ENCODE peak calls at places on chromosomes 16 and 17, in nine cellular contexts. O is psoas muscle, H is SJSA1, B is cardiac muscle cell, I is ovary, P is stomach, C is body of pancreas, K is sigmoid colon, W is SK-N-SH. A is an unnamed sample. For H3K9me3 and H3K36me3, the result is how much of the 10 kb centered on the place peaks cover.

GRCh38 chr17:17032131-17032692 is 10.0 kb upstream of the MPRIP start:
- DNase-seq in H (peak), B (peak), C (peak), P (peak), O (peak), I (peak), K (peak), W (peak), A (peak)

GRCh38 chr17:2400474-2400866 is 390 bp downstream of the MNT start:
- DNase-seq in P (peak), O (peak), H (peak), C (peak), B (peak), K (peak), W (peak), I (peak), A (peak)

GRCh38 chr17:70558821-70559220 is 389.5 kb downstream of the KCNJ2 start:
- DNase-seq in K (no peak), H (no peak), B (peak), O (no peak), C (no peak), P (no peak), I (no peak), W (no peak), A (no peak)

GRCh38 chr17:27929990-27930389 is 36.8 kb upstream of the LYRM9 start:
- DNase-seq in P (no peak), I (no peak), K (no peak), W (no peak), C (no peak), H (no peak), O (no peak), B (peak), A (no peak)

GRCh38 chr16:22183901-22184614 is 21.8 kb downstream of the SDR42E2 start:
- DNase-seq in K (no peak), W (peak), B (no peak), P (no peak), H (no peak), I (no peak), O (no peak), C (no peak), A (no peak)

GRCh38 chr17:38751803-38752118 is 780 bp upstream of the PSMB3 start:
- DNase-seq in O (peak), I (peak), H (peak), C (peak), B (peak), P (peak), K (peak), W (peak), A (peak)

GRCh38 chr16:89330177-89330856 is 112.8 kb downstream of the ZNF778 start:
- DNase-seq in C (peak), B (peak), O (no peak), H (peak), K (no peak), I (no peak), P (peak), W (no peak), A (no peak)

GRCh38 chr17:72033311-72033710 is 87.5 kb upstream of the SOX9 start:
- DNase-seq in P (no peak), I (no peak), O (no peak), H (no peak), B (no peak), K (no peak), C (no peak), W (peak), A (no peak)

GRCh38 chr16:17266606-17267313 is 204.0 kb downstream of the XYLT1 start:
- DNase-seq in I (peak), W (no peak), H (no peak), O (peak), P (peak), K (no peak), B (no peak), C (peak), A (no peak)

GRCh38 chr16:6496996-6497395 is 835.6 kb upstream of the RBFOX1 start:
- DNase-seq in B (no peak), K (no peak), O (no peak), I (no peak), W (no peak), P (no peak), C (no peak), H (no peak), A (no peak)

GRCh38 chr17:11506635-11507034 is 91.6 kb upstream of the DNAH9 start:
- DNase-seq in K (no peak), W (no peak), P (no peak), C (peak), H (no peak), I (no peak), O (no peak), B (no peak), A (no peak)

GRCh38 chr17:40517286-40517662 is 15.9 kb upstream of the TNS4 start:
- DNase-seq in W (no peak), B (no peak), I (no peak), K (peak), P (no peak), H (no peak), C (no peak), O (no peak), A (no peak)

GRCh38 chr17:64459284-64459747 is 10.4 kb downstream of the MILR1 start:
- DNase-seq in H (peak), B (peak), K (no peak), I (no peak), O (no peak), W (no peak), P (peak), C (no peak), A (no peak)

GRCh38 chr16:31117384-31118222 is at the start of gene KAT8:
- DNase-seq in B (peak), K (peak), O (peak), H (peak), P (peak), W (peak), I (peak), C (peak), A (peak)

GRCh38 chr16:31125844-31126243 is 8.4 kb downstream of the KAT8 start:
- DNase-seq in H (no peak), W (no peak), K (no peak), P (no peak), I (no peak), C (no peak), B (no peak), O (no peak), A (no peak)

GRCh38 chr16:31118223-31119155 is 1.0 kb downstream of the KAT8 start:
- DNase-seq in B (peak), C (peak), W (no peak), O (no peak), H (no peak), P (no peak), I (no peak), K (no peak), A (no peak)

GRCh38 chr16:31114468-31114867 is 3.0 kb upstream of the KAT8 start:
- DNase-seq in K (peak), P (no peak), I (no peak), O (no peak), B (no peak), H (no peak), C (no peak), W (no peak), A (no peak)

GRCh38 chr16:31120129-31120528 is 2.7 kb downstream of the KAT8 start:
- DNase-seq in B (no peak), P (no peak), K (no peak), H (no peak), W (no peak), O (no peak), C (no peak), I (no peak), A (no peak)
- H3K27ac ChIP-seq in B (no peak), P (peak), K (peak), H (no peak), W (no peak), O (no peak), C (peak), I (no peak), A (no peak)

GRCh38 chr16:75176926-75177325 is 28.6 kb downstream of the ZFP1 start:
- DNase-seq in W (no peak), K (no peak), H (no peak), P (no peak), I (no peak), C (no peak), B (no peak), O (no peak), A (no peak)

GRCh38 chr16:75175074-75175473 is 26.8 kb downstream of the ZFP1 start:
- DNase-seq in W (no peak), B (no peak), C (no peak), P (no peak), H (no peak), I (no peak), O (no peak), K (no peak), A (no peak)

GRCh38 chr16:75169899-75170405 is 21.6 kb downstream of the ZFP1 start:
- DNase-seq in B (no peak), P (no peak), K (no peak), H (no peak), I (no peak), W (no peak), C (no peak), O (no peak), A (no peak)

GRCh38 chr16:75172578-75172977 is 24.3 kb downstream of the ZFP1 start:
- DNase-seq in H (no peak), O (no peak), W (no peak), B (no peak), P (no peak), C (no peak), K (no peak), I (no peak), A (no peak)
- H3K9me3 ChIP-seq in H (under half), O (half or more), W (under half), B (under half), P (under half), C (under half), K (under half), I (under half), A (under half)

GRCh38 chr17:18361837-18362380 is 1.4 kb downstream of the SHMT1 start:
- DNase-seq in O (no peak), W (no peak), B (no peak), P (no peak), I (no peak), C (no peak), H (no peak), K (no peak), A (no peak)
- H3K36me3 ChIP-seq in O (under half), W (under half), B (under half), P (under half), I (under half), C (under half), H (under half), K (under half), A (under half)

GRCh38 chr16:66203476-66203875 is 163.0 kb upstream of the CDH5 start:
- DNase-seq in O (no peak), B (no peak), K (no peak), I (no peak), P (no peak), C (no peak), H (no peak), W (no peak), A (no peak)

GRCh38 chr16:66207864-66208226 is 158.6 kb upstream of the CDH5 start:
- DNase-seq in W (no peak), B (no peak), P (no peak), C (no peak), H (no peak), I (no peak), K (no peak), O (no peak), A (no peak)

GRCh38 chr16:66205287-66206167 is 161.0 kb upstream of the CDH5 start:
- DNase-seq in W (no peak), O (no peak), I (no peak), C (peak), P (no peak), H (peak), K (no peak), B (peak), A (no peak)

GRCh38 chr16:66204761-66205160 is 161.7 kb upstream of the CDH5 start:
- DNase-seq in K (no peak), O (no peak), I (no peak), H (no peak), C (no peak), B (peak), W (no peak), P (no peak), A (no peak)

DNA sequence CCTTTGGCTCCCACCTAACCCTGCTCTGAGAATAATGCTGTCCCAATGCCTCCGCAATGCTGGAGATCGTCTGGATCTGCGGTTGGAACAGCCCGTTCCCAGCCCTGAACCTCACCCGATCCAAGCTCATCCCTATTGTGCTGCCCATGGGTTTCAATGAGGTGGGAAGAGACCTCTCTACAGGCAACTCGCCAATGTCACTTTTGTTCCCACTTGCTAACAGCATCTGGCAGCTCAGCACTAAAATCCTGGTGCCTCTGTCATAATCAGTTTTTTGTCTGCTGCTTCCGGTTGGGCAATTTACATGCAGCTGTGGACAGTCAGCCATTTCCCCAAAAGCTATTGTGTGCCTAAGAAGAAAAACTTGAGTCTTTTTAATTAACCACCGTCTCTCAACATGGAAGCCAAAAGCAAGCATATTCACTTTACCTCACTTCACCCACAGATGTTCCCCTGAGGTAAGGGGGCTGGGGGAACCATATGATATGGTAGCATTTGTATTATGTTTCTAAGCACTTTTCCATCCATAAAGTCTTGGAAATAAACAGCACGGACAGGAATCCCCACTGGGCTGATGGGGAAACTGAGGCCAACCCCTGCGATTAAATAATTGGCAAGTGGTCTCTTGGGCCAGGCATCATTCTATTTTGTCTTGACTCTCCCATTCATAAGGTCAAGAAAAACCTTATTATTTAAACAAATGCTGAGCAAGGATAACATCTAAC is 159.2 kb upstream of the CDH5 start:
- DNase-seq in C (peak), O (no peak), I (no peak), B (peak), W (no peak), P (no peak), H (no peak), K (no peak), A (no peak)
- H3K27ac ChIP-seq in C (no peak), O (no peak), I (no peak), B (no peak), W (no peak), P (peak), H (no peak), K (peak), A (no peak)

DNA sequence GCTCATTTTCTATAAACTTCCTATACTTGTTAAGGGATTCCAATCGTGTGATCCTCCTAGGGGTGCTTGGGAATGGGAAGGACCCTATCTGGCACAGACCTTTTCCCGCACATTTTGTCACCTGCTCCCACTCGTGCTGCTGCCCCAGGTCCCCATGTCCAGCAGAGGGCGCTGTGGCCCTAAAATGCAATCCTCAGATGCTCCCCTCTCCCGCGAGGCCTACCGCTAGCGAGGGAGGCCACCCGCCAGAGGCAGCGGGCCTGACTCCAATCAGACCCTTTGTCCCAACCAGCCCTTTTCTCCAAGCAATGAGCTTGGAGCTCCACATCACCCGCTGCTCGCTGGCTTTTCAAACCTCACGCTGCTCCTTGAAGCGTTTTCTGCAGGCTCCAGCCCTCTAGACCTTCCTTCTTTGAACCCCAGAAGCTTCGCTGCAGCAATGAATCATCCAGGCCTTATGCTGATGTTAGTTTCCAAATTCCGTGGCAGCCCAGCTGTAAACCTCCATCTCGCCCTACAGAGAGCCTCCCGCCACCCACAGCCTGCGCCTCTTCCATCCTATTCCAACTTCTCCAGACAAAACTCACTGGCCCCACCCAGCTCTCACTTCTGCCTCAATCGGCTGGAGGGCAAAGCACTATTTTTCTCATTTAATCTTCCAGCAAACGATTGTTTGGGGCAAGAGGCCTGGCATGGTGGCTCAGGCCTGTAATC is 23.6 kb upstream of the FZD2 start:
- DNase-seq in H (peak), I (peak), C (peak), P (peak), B (peak), W (peak), O (peak), K (peak), A (peak)
- H3K9me3 ChIP-seq in H (under half), I (under half), C (under half), P (under half), B (under half), W (under half), O (under half), K (under half), A (under half)

GRCh38 chr17:8474826-8475225 is 39.1 kb downstream of the NDEL1 start:
- DNase-seq in P (no peak), C (no peak), O (no peak), I (no peak), W (no peak), H (no peak), K (no peak), B (no peak), A (no peak)
- H3K36me3 ChIP-seq in P (half or more), C (under half), O (under half), I (under half), W (half or more), H (half or more), K (under half), B (half or more), A (half or more)

GRCh38 chr17:80421381-80422090 is 6.6 kb downstream of the ENDOV start:
- DNase-seq in I (no peak), C (no peak), K (peak), P (no peak), B (no peak), W (peak), H (no peak), O (no peak), A (no peak)
- H3K27ac ChIP-seq in I (no peak), C (no peak), K (no peak), P (no peak), B (no peak), W (no peak), H (no peak), O (no peak), A (no peak)